ENCODE peak calls at places on chromosomes 1 and 21, in four cellular contexts. J, B, E and L are unnamed samples.

GRCh38 chr1:145692785-145693443 is 14.3 kb downstream of the PDZK1 start:
- DNase-seq in J (no peak), B (no peak), E (no peak), L (no peak)

GRCh38 chr1:42931911-42932422 is 26.7 kb downstream of the SLC2A1 start:
- DNase-seq in J (peak), B (peak), E (peak), L (peak)

GRCh38 chr1:118947003-118947765 is 41.0 kb downstream of the TBX15 start:
- DNase-seq in J (no peak), B (no peak), E (no peak), L (no peak)

GRCh38 chr1:222384536-222384935 is 163.4 kb downstream of the HHIPL2 start:
- DNase-seq in J (no peak), B (no peak), E (no peak), L (no peak)

GRCh38 chr1:205748398-205749093 is 1.4 kb downstream of the NUCKS1 start:
- DNase-seq in J (no peak), B (no peak), E (no peak), L (no peak)

GRCh38 chr1:201025571-201026002 is 2.1 kb upstream of the KIF21B start:
- DNase-seq in J (no peak), B (no peak), E (no peak), L (no peak)

GRCh38 chr21:31479714-31480113 is 135.7 kb upstream of the TIAM1 start:
- DNase-seq in J (no peak), B (no peak), E (no peak), L (no peak)

GRCh38 chr1:211830330-211831142 is at the start of gene LPGAT1:
- DNase-seq in J (peak), B (peak), E (peak), L (peak)

GRCh38 chr1:53110370-53111072 is 31.9 kb downstream of the SLC1A7 start:
- DNase-seq in J (no peak), B (peak), E (peak), L (no peak)

GRCh38 chr1:38559180-38559874 is 300.2 kb downstream of the RRAGC start:
- DNase-seq in J (no peak), B (peak), E (peak), L (peak)

GRCh38 chr1:117346206-117346928 is 20.9 kb upstream of the MAN1A2 start:
- DNase-seq in J (no peak), B (no peak), E (no peak), L (no peak)

GRCh38 chr1:153597206-153597605 is 15.7 kb downstream of the S100A16 start:
- DNase-seq in J (no peak), B (no peak), E (no peak), L (no peak)

GRCh38 chr1:2212167-2212541 is 16.0 kb upstream of the SKI start:
- DNase-seq in J (peak), B (no peak), E (peak), L (no peak)

GRCh38 chr1:160096491-160097116 is 1.8 kb downstream of the IGSF8 start:
- DNase-seq in J (no peak), B (peak), E (no peak), L (no peak)

GRCh38 chr1:204493145-204493881 is 1.3 kb downstream of the PIK3C2B start:
- DNase-seq in J (peak), B (peak), E (peak), L (peak)

GRCh38 chr1:20994176-20994575 is 182.5 kb downstream of the EIF4G3 start:
- DNase-seq in J (no peak), B (no peak), E (no peak), L (no peak)

GRCh38 chr1:23108918-23109533 is 59.6 kb downstream of the LUZP1 start:
- DNase-seq in J (no peak), B (no peak), E (no peak), L (no peak)

GRCh38 chr1:192461684-192462083 is 113.9 kb upstream of the RGS1 start:
- DNase-seq in J (no peak), B (no peak), E (no peak), L (no peak)

GRCh38 chr1:87942165-87942564 is 613.5 kb downstream of the LMO4 start:
- DNase-seq in J (peak), B (peak), E (peak), L (no peak)

GRCh38 chr1:77975907-77976306 is 3.0 kb downstream of the FUBP1 start:
- DNase-seq in J (no peak), B (no peak), E (no peak), L (no peak)

GRCh38 chr1:154863702-154864174 is 6.3 kb downstream of the KCNN3 start:
- DNase-seq in J (no peak), B (no peak), E (no peak), L (no peak)

GRCh38 chr1:163459539-163459938 is 137.8 kb downstream of the NUF2 start:
- DNase-seq in J (no peak), B (no peak), E (no peak), L (no peak)

GRCh38 chr21:43608225-43608624 is 51.1 kb downstream of the HSF2BP start:
- DNase-seq in J (no peak), B (no peak), E (no peak), L (no peak)

GRCh38 chr1:200856716-200857352 is 15.9 kb upstream of the GPR25 start:
- DNase-seq in J (no peak), B (no peak), E (no peak), L (no peak)